ENCODE peak calls at places on chromosomes 3 and 15, in six cellular contexts. One of them, this sample, is unnamed. For H3F3A, the result is how much of the 10 kb centered on the place peaks cover.

GRCh38 chr3:98553751-98554150 is 22.0 kb downstream of the GPR15 start:
- DNase-seq in GM23248: no peak
- DNase-seq in PC-3: no peak
- DNase-seq in neural progenitor cell: no peak
- DNase-seq in MM.1S: no peak
- DNase-seq in GM23338: no peak
- DNase-seq in this sample: no peak

GRCh38 chr3:122094125-122094524 is 39.0 kb downstream of the CD86 start:
- DNase-seq in GM23248: no peak
- DNase-seq in PC-3: no peak
- DNase-seq in neural progenitor cell: no peak
- DNase-seq in MM.1S: no peak
- DNase-seq in GM23338: no peak
- DNase-seq in this sample: no peak

GRCh38 chr3:132543016-132543739 is 53.9 kb upstream of the ACKR4 start:
- DNase-seq in GM23248: peak
- DNase-seq in PC-3: peak
- DNase-seq in neural progenitor cell: no peak
- DNase-seq in MM.1S: no peak
- DNase-seq in GM23338: no peak
- DNase-seq in this sample: peak

GRCh38 chr3:132318451-132318850 is 1.2 kb downstream of the ACP3 start:
- DNase-seq in GM23248: peak
- DNase-seq in PC-3: peak
- DNase-seq in neural progenitor cell: no peak
- DNase-seq in MM.1S: no peak
- DNase-seq in GM23338: no peak
- DNase-seq in this sample: no peak

GRCh38 chr15:100340721-100341661 is 784 bp downstream of the ADAMTS17 start:
- DNase-seq in GM23248: peak
- DNase-seq in PC-3: no peak
- DNase-seq in neural progenitor cell: peak
- DNase-seq in MM.1S: peak
- DNase-seq in GM23338: peak
- DNase-seq in this sample: no peak

GRCh38 chr3:36891651-36892268 is 53.1 kb downstream of the TRANK1 start:
- DNase-seq in GM23248: no peak
- DNase-seq in PC-3: no peak
- DNase-seq in neural progenitor cell: no peak
- DNase-seq in MM.1S: no peak
- DNase-seq in GM23338: no peak
- DNase-seq in this sample: no peak

GRCh38 chr15:49438970-49439631 is 16.1 kb downstream of the FGF7 start:
- DNase-seq in GM23248: no peak
- DNase-seq in PC-3: no peak
- DNase-seq in neural progenitor cell: no peak
- DNase-seq in MM.1S: peak
- DNase-seq in GM23338: peak
- DNase-seq in this sample: no peak

GRCh38 chr3:150083653-150084037 is 113.0 kb upstream of the PFN2 start:
- DNase-seq in GM23248: peak
- DNase-seq in PC-3: no peak
- DNase-seq in neural progenitor cell: no peak
- DNase-seq in MM.1S: no peak
- DNase-seq in GM23338: no peak
- DNase-seq in this sample: no peak

GRCh38 chr3:46746711-46747110 is 29.0 kb upstream of the PRSS50 start:
- DNase-seq in GM23248: no peak
- DNase-seq in PC-3: no peak
- DNase-seq in neural progenitor cell: no peak
- DNase-seq in MM.1S: peak
- DNase-seq in GM23338: no peak
- DNase-seq in this sample: no peak

GRCh38 chr3:184338538-184338945 is 1.1 kb downstream of the FAM131A start:
- DNase-seq in GM23248: peak
- DNase-seq in PC-3: no peak
- DNase-seq in neural progenitor cell: peak
- DNase-seq in MM.1S: no peak
- DNase-seq in GM23338: peak
- DNase-seq in this sample: no peak

GRCh38 chr15:60584355-60585023 is 105.5 kb upstream of the ICE2 start:
- DNase-seq in GM23248: peak
- DNase-seq in PC-3: no peak
- DNase-seq in neural progenitor cell: no peak
- DNase-seq in MM.1S: peak
- DNase-seq in GM23338: no peak
- DNase-seq in this sample: no peak

GRCh38 chr3:79885407-79885806 is 117.6 kb upstream of the ROBO1 start:
- DNase-seq in GM23248: no peak
- DNase-seq in PC-3: no peak
- DNase-seq in neural progenitor cell: no peak
- DNase-seq in MM.1S: no peak
- DNase-seq in GM23338: no peak
- DNase-seq in this sample: no peak

GRCh38 chr3:137347132-137347531 is 389.3 kb downstream of the IL20RB start:
- DNase-seq in GM23248: no peak
- DNase-seq in PC-3: no peak
- DNase-seq in neural progenitor cell: no peak
- DNase-seq in MM.1S: no peak
- DNase-seq in GM23338: peak
- DNase-seq in this sample: no peak

GRCh38 chr3:179949869-179950268 is 86.9 kb downstream of the PEX5L start:
- DNase-seq in GM23248: no peak
- DNase-seq in PC-3: no peak
- DNase-seq in neural progenitor cell: no peak
- DNase-seq in MM.1S: no peak
- DNase-seq in GM23338: no peak
- DNase-seq in this sample: no peak

GRCh38 chr3:13812039-13812438 is 67.8 kb downstream of the WNT7A start:
- DNase-seq in GM23248: no peak
- DNase-seq in PC-3: no peak
- DNase-seq in neural progenitor cell: peak
- DNase-seq in MM.1S: no peak
- DNase-seq in GM23338: no peak
- DNase-seq in this sample: no peak

GRCh38 chr3:149657458-149657795 is 398 bp downstream of the WWTR1 start:
- DNase-seq in GM23248: peak
- DNase-seq in PC-3: peak
- DNase-seq in neural progenitor cell: peak
- DNase-seq in MM.1S: no peak
- DNase-seq in GM23338: peak
- DNase-seq in this sample: no peak

GRCh38 chr15:48336940-48337339 is 5.7 kb downstream of the DUT start:
- DNase-seq in GM23248: peak
- DNase-seq in PC-3: peak
- DNase-seq in neural progenitor cell: peak
- DNase-seq in MM.1S: peak
- DNase-seq in GM23338: peak
- DNase-seq in this sample: no peak

GRCh38 chr15:57586661-57587404 is 4.9 kb upstream of the MYZAP start:
- DNase-seq in GM23248: peak
- DNase-seq in PC-3: no peak
- DNase-seq in neural progenitor cell: no peak
- DNase-seq in MM.1S: no peak
- DNase-seq in GM23338: no peak
- DNase-seq in this sample: no peak

GRCh38 chr15:56208641-56209155 is 35.0 kb downstream of the RFX7 start:
- DNase-seq in GM23248: no peak
- DNase-seq in PC-3: no peak
- DNase-seq in neural progenitor cell: no peak
- DNase-seq in MM.1S: no peak
- DNase-seq in GM23338: no peak
- DNase-seq in this sample: no peak

DNA sequence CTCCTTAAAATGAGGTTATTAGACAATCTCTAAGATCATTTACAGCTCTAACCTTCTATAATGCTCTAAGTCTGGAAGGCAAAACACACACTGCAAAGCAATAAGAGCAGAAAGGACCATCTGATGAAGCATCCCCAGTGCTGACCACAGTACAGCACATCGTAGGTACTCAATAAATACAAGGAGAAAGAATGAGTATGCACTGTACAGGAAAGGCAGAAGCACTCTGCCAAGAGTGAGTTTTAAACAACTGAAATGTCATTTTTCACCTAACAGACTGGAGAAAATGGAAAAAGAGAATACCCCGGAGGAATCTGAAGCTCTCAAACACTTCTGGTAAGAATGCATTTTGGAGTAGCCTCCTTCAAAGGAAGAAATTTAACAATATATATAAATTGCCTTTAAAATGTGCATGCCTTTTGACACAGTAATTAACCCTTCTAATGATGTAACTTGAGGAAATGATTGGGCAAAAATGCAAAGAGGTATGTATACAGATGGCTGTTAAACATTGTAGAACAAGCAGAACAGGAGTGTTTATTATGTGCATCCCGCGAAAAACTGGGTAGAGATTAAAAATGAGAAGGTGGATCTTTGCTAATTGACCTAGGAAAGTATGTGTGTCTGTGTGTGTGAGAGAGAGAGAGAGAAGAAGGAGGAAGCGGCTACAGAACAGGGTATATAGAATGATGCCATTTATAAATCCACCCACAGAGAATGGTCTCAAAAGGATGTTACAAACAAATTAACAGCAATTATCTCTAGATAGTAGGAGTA is 8.0 kb upstream of the OXTR start:
- DNase-seq in GM23248: peak
- DNase-seq in PC-3: no peak
- DNase-seq in neural progenitor cell: no peak
- DNase-seq in MM.1S: no peak
- DNase-seq in GM23338: no peak
- DNase-seq in this sample: no peak
- H3K27ac ChIP-seq in GM23248: peak
- H3K27ac ChIP-seq in PC-3: no peak
- H3K27ac ChIP-seq in neural progenitor cell: no peak
- H3K27ac ChIP-seq in MM.1S: no peak
- H3K27ac ChIP-seq in GM23338: no peak
- H3K27ac ChIP-seq in this sample: no peak

GRCh38 chr3:15665510-15666150 is 64.1 kb downstream of the BTD start:
- DNase-seq in GM23248: peak
- DNase-seq in PC-3: peak
- DNase-seq in neural progenitor cell: no peak
- DNase-seq in MM.1S: no peak
- DNase-seq in GM23338: no peak
- DNase-seq in this sample: no peak
- H3F3A ChIP-seq in GM23248: under half
- H3F3A ChIP-seq in PC-3: under half
- H3F3A ChIP-seq in neural progenitor cell: under half
- H3F3A ChIP-seq in MM.1S: under half
- H3F3A ChIP-seq in GM23338: under half
- H3F3A ChIP-seq in this sample: under half

GRCh38 chr3:50274371-50275104 is 4.3 kb upstream of the LSMEM2 start:
- DNase-seq in GM23248: peak
- DNase-seq in PC-3: peak
- DNase-seq in neural progenitor cell: peak
- DNase-seq in MM.1S: peak
- DNase-seq in GM23338: peak
- DNase-seq in this sample: peak

GRCh38 chr3:50276762-50277101 is 2.2 kb upstream of the LSMEM2 start:
- DNase-seq in GM23248: no peak
- DNase-seq in PC-3: no peak
- DNase-seq in neural progenitor cell: no peak
- DNase-seq in MM.1S: no peak
- DNase-seq in GM23338: no peak
- DNase-seq in this sample: no peak

GRCh38 chr3:50273689-50274065 is 4.7 kb downstream of the SEMA3B start:
- DNase-seq in GM23248: no peak
- DNase-seq in PC-3: no peak
- DNase-seq in neural progenitor cell: no peak
- DNase-seq in MM.1S: no peak
- DNase-seq in GM23338: no peak
- DNase-seq in this sample: no peak

GRCh38 chr3:50275996-50276761 is 2.7 kb upstream of the LSMEM2 start:
- DNase-seq in GM23248: no peak
- DNase-seq in PC-3: no peak
- DNase-seq in neural progenitor cell: peak
- DNase-seq in MM.1S: no peak
- DNase-seq in GM23338: peak
- DNase-seq in this sample: no peak

DNA sequence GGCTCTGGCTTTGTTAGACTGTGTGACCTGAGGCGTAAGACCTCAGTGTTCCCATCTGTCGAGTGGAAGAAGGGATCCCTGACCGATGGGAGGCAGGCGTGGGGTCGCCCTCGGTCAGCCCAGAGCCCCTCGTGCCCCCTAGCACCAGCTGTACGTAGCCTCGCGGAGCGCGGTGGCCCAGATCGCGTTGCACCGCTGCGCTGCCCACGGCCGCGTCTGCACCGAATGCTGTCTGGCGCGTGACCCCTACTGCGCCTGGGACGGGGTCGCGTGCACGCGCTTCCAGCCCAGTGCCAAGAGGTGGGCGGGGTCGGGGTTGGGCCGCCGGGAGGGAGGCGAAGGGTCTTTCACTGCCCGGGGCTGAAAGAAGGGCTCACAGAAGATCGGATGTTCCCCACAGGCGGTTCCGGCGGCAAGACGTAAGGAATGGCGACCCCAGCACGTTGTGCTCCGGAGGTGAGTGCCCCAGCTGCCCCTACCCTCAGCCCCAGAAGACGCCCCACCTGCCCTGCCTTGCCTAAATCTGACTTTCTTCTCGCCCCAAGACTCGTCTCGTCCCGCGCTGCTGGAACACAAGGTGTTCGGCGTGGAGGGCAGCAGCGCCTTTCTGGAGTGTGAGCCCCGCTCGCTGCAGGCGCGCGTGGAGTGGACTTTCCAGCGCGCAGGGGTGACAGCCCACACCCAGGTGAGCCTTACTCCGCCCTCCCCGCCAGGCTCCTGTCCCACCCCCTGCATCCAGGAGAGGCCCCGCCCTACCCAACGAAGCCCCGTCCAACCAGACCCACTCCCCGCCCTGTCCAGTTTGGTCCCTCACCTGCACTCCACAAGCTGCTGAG is 3.5 kb upstream of the LSMEM2 start:
- DNase-seq in GM23248: no peak
- DNase-seq in PC-3: no peak
- DNase-seq in neural progenitor cell: peak
- DNase-seq in MM.1S: no peak
- DNase-seq in GM23338: peak
- DNase-seq in this sample: no peak
- TF ChIP-seq EZH2 in GM23248: no peak
- TF ChIP-seq EZH2 in PC-3: no peak
- TF ChIP-seq EZH2 in neural progenitor cell: peak
- TF ChIP-seq EZH2 in MM.1S: no peak
- TF ChIP-seq EZH2 in GM23338: no peak
- TF ChIP-seq EZH2 in this sample: no peak

DNA sequence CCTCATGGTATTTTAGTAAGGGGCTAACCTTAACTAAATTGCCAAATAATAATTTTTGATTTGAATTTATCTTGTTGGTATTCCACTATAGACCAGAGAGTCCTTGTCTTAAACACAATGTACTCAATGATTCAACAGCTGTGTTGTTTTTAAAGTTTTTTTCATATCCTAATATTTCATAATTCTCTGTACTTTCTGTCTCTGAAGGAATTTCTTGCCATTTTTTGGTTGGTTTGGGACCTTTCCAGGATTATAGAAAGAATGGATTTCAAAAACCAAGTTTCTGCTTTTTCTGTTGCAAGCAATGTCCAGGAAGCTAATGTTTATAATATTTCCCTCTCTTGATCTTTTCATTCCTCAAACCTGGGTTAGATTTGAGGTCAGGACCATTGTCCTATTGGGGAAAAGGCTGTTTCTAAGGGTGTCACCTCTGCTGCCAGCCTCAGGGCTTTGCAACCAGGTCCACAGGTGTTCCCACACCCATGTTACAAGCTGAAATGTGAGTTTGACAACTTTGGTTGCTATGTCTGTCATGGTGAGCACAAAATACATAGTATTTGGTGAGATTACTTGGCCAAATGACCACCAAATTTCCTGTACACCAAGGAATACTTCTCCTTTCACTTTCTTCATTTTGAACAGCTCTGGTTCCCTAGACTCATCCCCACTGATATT is 363.7 kb upstream of the RGMA start:
- DNase-seq in GM23248: no peak
- DNase-seq in PC-3: no peak
- DNase-seq in neural progenitor cell: no peak
- DNase-seq in MM.1S: no peak
- DNase-seq in GM23338: no peak
- DNase-seq in this sample: no peak
- H3K27ac ChIP-seq in GM23248: no peak
- H3K27ac ChIP-seq in PC-3: no peak
- H3K27ac ChIP-seq in neural progenitor cell: no peak
- H3K27ac ChIP-seq in MM.1S: no peak
- H3K27ac ChIP-seq in GM23338: no peak
- H3K27ac ChIP-seq in this sample: no peak

This sample was measured in PC-9.